ENCODE peak calls at places on chromosomes 3 and 15, in eight cellular contexts. G, Q, R, V, H, T, W and X are unnamed samples.

GRCh38 chr3:138444104-138444503 is 9.7 kb downstream of the ESYT3 start:
- DNase-seq in W (no peak), R (no peak), T (no peak), Q (no peak), H (no peak), G (no peak), V (no peak), X (no peak)

GRCh38 chr15:89556413-89557262 is 18.6 kb upstream of the TICRR start:
- DNase-seq in H (no peak), G (peak; percentile 41), V (peak; percentile 45), Q (peak; percentile 47), T (peak; percentile 42), W (no peak), R (peak; percentile 72), X (no peak)

GRCh38 chr15:32802296-32802936 is 84.6 kb downstream of the GREM1 start:
- DNase-seq in T (no peak), Q (no peak), H (no peak), R (no peak), V (no peak), W (no peak), G (no peak), X (no peak)

GRCh38 chr3:167837430-167837829 is 101.9 kb downstream of the SERPINI1 start:
- DNase-seq in Q (no peak), W (no peak), H (no peak), V (no peak), G (no peak), R (no peak), T (no peak), X (no peak)

GRCh38 chr3:47370887-47371697 is 9.7 kb upstream of the PTPN23 start:
- DNase-seq in W (no peak), T (no peak), V (no peak), R (peak; percentile 30), Q (peak; percentile 37), H (no peak), G (no peak), X (no peak)

GRCh38 chr15:74955796-74956647 is 550 bp downstream of the RPP25 start:
- DNase-seq in Q (peak; percentile 71), V (peak; percentile 89), R (peak; percentile 47), H (peak; percentile 88), W (peak; percentile 25), G (peak; percentile 69), T (no peak), X (peak; percentile 92)

GRCh38 chr3:157859541-157859940 is 246.7 kb downstream of the SHOX2 start:
- DNase-seq in W (no peak), G (no peak), R (no peak), H (no peak), T (no peak), Q (no peak), V (no peak), X (no peak)

GRCh38 chr3:37852097-37852496 is 9.6 kb upstream of the CTDSPL start:
- DNase-seq in V (no peak), W (no peak), T (no peak), R (no peak), G (no peak), H (no peak), Q (no peak), X (no peak)

GRCh38 chr3:4633078-4634004 is 140.2 kb downstream of the ITPR1 start:
- DNase-seq in V (no peak), W (no peak), T (no peak), H (no peak), R (peak; percentile 69), G (no peak), Q (no peak), X (no peak)

GRCh38 chr3:156184156-156184555 is 63.8 kb downstream of the KCNAB1 start:
- DNase-seq in W (no peak), H (no peak), Q (no peak), G (no peak), V (no peak), R (no peak), T (no peak), X (no peak)

GRCh38 chr15:73628976-73629854 is 4.0 kb downstream of the NPTN start:
- DNase-seq in H (no peak), V (no peak), T (no peak), G (no peak), W (no peak), R (no peak), Q (no peak), X (no peak)

GRCh38 chr3:48429416-48430358 is at the start of gene PLXNB1:
- DNase-seq in H (peak; percentile 66), T (peak; percentile 97), W (peak; percentile 61), V (peak; percentile 96), Q (peak; percentile 49), R (peak; percentile 42), G (peak; percentile 63), X (peak; percentile 94)

GRCh38 chr3:163368168-163368567 is 1710.1 kb downstream of the SI start:
- DNase-seq in V (no peak), G (no peak), T (no peak), W (no peak), R (no peak), H (no peak), Q (no peak), X (no peak)

GRCh38 chr3:135887220-135887619 is 78.3 kb upstream of the PPP2R3A start:
- DNase-seq in G (no peak), W (no peak), Q (no peak), T (no peak), V (no peak), H (no peak), R (no peak), X (no peak)

GRCh38 chr3:48130321-48130881 is 57.8 kb downstream of the CDC25A start:
- DNase-seq in G (peak; percentile 94), H (peak; percentile 88), Q (no peak), T (no peak), W (no peak), V (peak; percentile 84), R (no peak), X (peak; percentile 96)

GRCh38 chr3:99962703-99963102 is 145.0 kb downstream of the CMSS1 start:
- DNase-seq in H (no peak), V (no peak), T (no peak), Q (no peak), W (no peak), G (no peak), R (no peak), X (no peak)

GRCh38 chr3:180571831-180572578 is 30.0 kb upstream of the TTC14 start:
- DNase-seq in W (no peak), R (no peak), H (no peak), Q (no peak), G (no peak), V (no peak), T (no peak), X (no peak)

GRCh38 chr3:129890891-129891290 is 2.6 kb downstream of the TMCC1 start:
- DNase-seq in V (no peak), H (no peak), W (no peak), T (no peak), G (no peak), R (no peak), Q (no peak), X (no peak)

GRCh38 chr15:44286814-44287555 is 1.5 kb upstream of the GOLM2 start:
- DNase-seq in T (no peak), Q (no peak), R (peak; percentile 31), V (no peak), W (no peak), H (no peak), G (no peak), X (no peak)

GRCh38 chr3:175260145-175260794 is 401.1 kb downstream of the NAALADL2 start:
- DNase-seq in H (no peak), V (no peak), R (no peak), T (no peak), W (no peak), G (no peak), Q (no peak), X (no peak)

GRCh38 chr3:79767194-79767952 is 425 bp downstream of the ROBO1 start:
- DNase-seq in H (no peak), T (no peak), V (no peak), Q (no peak), R (no peak), W (no peak), G (no peak), X (peak; percentile 49)

GRCh38 chr3:194640829-194641228 is 7.6 kb upstream of the TMEM44 start:
- DNase-seq in T (no peak), R (no peak), G (no peak), W (no peak), Q (no peak), V (no peak), H (no peak), X (no peak)

GRCh38 chr3:42476225-42477160 is 25.9 kb upstream of the VIPR1 start:
- DNase-seq in Q (no peak), G (no peak), H (peak; percentile 86), T (no peak), W (no peak), V (peak; percentile 62), R (no peak), X (peak; percentile 89)

GRCh38 chr3:59451041-59451763 is 401.4 kb upstream of the CFAP20DC start:
- DNase-seq in H (no peak), T (no peak), V (peak; percentile 30), W (peak; percentile 47), G (no peak), Q (peak; percentile 46), R (no peak), X (no peak)
- H3K4me1 ChIP-seq in H (no peaks in the 10 kb centered on the region), T (no peaks in the 10 kb centered on the region), V (peaks cover 10% of the 10 kb centered on the region), W (peaks cover 30% of the 10 kb centered on the region), G (no peaks in the 10 kb centered on the region), Q (no peaks in the 10 kb centered on the region), R (no peaks in the 10 kb centered on the region), X (no peaks in the 10 kb centered on the region)

GRCh38 chr15:64334530-64334929 is 21.4 kb downstream of the CSNK1G1 start:
- DNase-seq in R (no peak), Q (peak; percentile 29), H (no peak), V (no peak), T (no peak), G (no peak), W (peak; percentile 17), X (no peak)
- H3K27ac ChIP-seq in R (no peak overlapping the region), Q (no peak overlapping the region), H (no peak overlapping the region), V (no peak overlapping the region), T (no peak overlapping the region), G (no peak overlapping the region), W (no peak overlapping the region), X (no peak overlapping the region)

GRCh38 chr3:3172627-3173026 is 6.9 kb downstream of the CRBN start:
- DNase-seq in H (no peak), Q (no peak), R (no peak), W (no peak), G (no peak), V (no peak), T (no peak), X (no peak)
- H3K4me1 ChIP-seq in H (no peaks in the 10 kb centered on the region), Q (peaks cover under 1% of the 10 kb centered on the region), R (peaks cover under 1% of the 10 kb centered on the region), W (peaks cover 69% of the 10 kb centered on the region), G (no peaks in the 10 kb centered on the region), V (peaks cover 6% of the 10 kb centered on the region), T (peaks cover 12% of the 10 kb centered on the region), X (no peaks in the 10 kb centered on the region)

GRCh38 chr15:40070166-40070557 is 31.2 kb upstream of the SRP14 start:
- DNase-seq in R (no peak), T (no peak), W (no peak), V (no peak), G (no peak), Q (no peak), H (no peak), X (no peak)
- H3K27ac ChIP-seq in R (peak overlapping the region; percentile 86), T (peak overlapping the region; percentile 84), W (peak overlapping the region; percentile 4), V (peak overlapping the region; percentile 94), G (no peak overlapping the region), Q (peak overlapping the region; percentile 65), H (no peak overlapping the region), X (peak overlapping the region; percentile 16)

GRCh38 chr3:69743975-69744374 is 4.7 kb downstream of the MITF start:
- DNase-seq in Q (no peak), W (no peak), H (no peak), R (no peak), T (no peak), G (no peak), V (no peak), X (no peak)
- H3K4me1 ChIP-seq in Q (no peaks in the 10 kb centered on the region), W (no peaks in the 10 kb centered on the region), H (peaks cover 13% of the 10 kb centered on the region), R (peaks cover 12% of the 10 kb centered on the region), T (peaks cover 45% of the 10 kb centered on the region), G (no peaks in the 10 kb centered on the region), V (peaks cover 8% of the 10 kb centered on the region), X (no peaks in the 10 kb centered on the region)